ENCODE peak calls at places on chromosomes 1 and 21, in ten cellular contexts. U is AG10803, H is testis, C is tibial artery, P is colonic mucosa, L is HepG2, F is astrocyte, V is suprapubic skin, N is esophagus muscularis mucosa, E is thoracic aorta. Y is an unnamed sample.

GRCh38 chr21:31593161-31593560 is 66.3 kb upstream of the SOD1 start:
- DNase-seq in U (no peak), H (no peak), C (no peak), P (no peak), L (no peak), F (no peak), V (no peak), N (no peak), E (no peak), Y (no peak)

GRCh38 chr1:185559684-185560310 is 174.4 kb upstream of the HMCN1 start:
- DNase-seq in U (peak; percentile 59), H (peak; percentile 71), C (peak; percentile 35), P (peak; percentile 49), L (peak; percentile 26), F (peak; percentile 26), V (no peak), N (no peak), E (no peak), Y (peak; percentile 50)

GRCh38 chr1:156885314-156885713 is 8.2 kb upstream of the PEAR1 start:
- DNase-seq in U (peak; percentile 46), H (no peak), C (no peak), P (no peak), L (no peak), F (no peak), V (no peak), N (no peak), E (no peak), Y (no peak)

GRCh38 chr1:23343246-23344110 is 606 bp downstream of the HNRNPR start:
- DNase-seq in U (peak; percentile 73), H (peak; percentile 34), C (no peak), P (peak; percentile 43), L (peak; percentile 25), F (peak; percentile 83), V (peak; percentile 67), N (no peak), E (no peak), Y (peak; percentile 61)

GRCh38 chr1:227996187-227996950 is 10.4 kb upstream of the WNT3A start:
- DNase-seq in U (no peak), H (no peak), C (no peak), P (no peak), L (no peak), F (peak; percentile 17), V (no peak), N (no peak), E (no peak), Y (no peak)

GRCh38 chr1:199931666-199932377 is 95.7 kb upstream of the NR5A2 start:
- DNase-seq in U (peak; percentile 16), H (no peak), C (no peak), P (no peak), L (peak; percentile 30), F (no peak), V (no peak), N (no peak), E (no peak), Y (no peak)

GRCh38 chr1:67626495-67627235 is 58.3 kb upstream of the GADD45A start:
- DNase-seq in U (peak; percentile 26), H (no peak), C (no peak), P (no peak), L (no peak), F (peak; percentile 80), V (no peak), N (peak; percentile 39), E (no peak), Y (peak; percentile 93)

GRCh38 chr1:52002038-52002917 is 11.8 kb upstream of the RAB3B start:
- DNase-seq in U (peak; percentile 92), H (peak; percentile 77), C (peak; percentile 32), P (peak; percentile 82), L (peak; percentile 84), F (peak; percentile 74), V (no peak), N (no peak), E (peak; percentile 12), Y (peak; percentile 97)

DNA sequence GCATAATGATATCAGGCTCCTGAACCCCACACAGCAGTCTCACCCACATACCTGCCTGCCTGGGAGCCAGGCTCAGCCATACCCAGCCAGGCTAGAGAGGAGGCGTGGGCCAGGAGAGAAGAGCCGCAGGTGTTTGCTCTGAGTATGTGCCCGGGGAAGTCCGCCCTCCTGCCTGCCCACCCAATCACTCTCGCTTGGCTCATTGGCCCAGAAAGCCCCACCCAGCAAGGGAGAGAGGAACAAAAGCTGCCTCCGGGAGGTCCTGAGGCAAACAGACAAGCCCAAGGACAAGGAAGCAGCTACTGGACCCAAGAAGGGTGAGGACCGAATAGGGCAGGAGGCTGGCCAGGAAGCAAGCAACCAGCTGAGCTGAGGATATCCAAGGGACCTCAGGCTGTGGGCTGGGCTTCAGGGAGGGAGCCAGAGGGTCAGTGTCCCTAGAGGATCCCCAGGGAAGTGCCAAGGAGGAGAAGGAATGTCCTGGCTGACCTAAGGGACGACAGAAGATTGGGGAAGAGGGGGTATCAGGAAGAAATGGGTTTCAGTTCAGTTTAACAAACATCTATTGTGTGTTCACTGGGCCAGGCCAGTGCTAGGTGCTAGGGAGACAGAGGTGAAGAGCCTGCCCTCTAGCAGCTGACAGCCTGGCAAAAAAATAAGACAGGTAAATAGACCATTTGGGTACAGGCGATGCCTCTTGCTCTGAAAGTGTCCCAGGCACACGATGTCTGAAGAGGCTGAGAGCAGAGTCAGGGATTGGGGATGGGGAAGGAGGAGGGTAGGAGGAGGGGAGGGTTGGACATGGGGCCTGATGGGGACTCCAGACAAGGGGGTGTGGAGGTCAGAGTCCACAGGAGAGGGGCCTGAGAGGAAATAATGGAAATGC is at the start of gene GJB4:
- DNase-seq in U (no peak), H (no peak), C (no peak), P (peak; percentile 60), L (no peak), F (no peak), V (no peak), N (no peak), E (no peak), Y (no peak)
- TF ChIP-seq CTCF in U (no peak), H (no peak), C (no peak), P (no peak), L (no peak), F (no peak), V (no peak), N (no peak), E (no peak), Y (no peak)

DNA sequence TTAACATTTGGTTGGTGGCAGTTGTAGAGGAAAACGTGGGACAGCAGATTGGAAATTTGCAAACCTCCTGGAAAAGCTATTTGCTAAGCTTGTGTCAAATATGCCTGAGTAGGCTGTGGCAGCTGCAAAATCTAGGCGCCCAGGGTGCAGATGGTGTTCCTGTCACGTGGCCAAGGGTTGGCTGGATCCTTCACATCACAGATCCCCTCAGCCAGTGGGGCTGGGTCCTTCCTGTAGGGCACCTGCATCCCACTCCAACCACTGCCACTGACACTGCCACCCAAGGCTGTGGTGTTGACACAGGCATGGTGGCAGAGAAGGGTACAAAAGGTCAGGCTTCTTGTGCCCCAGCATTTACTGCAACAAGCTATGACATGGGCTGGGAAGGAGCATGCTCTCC is 174.8 kb upstream of the SYT6 start:
- DNase-seq in U (no peak), H (no peak), C (no peak), P (no peak), L (no peak), F (no peak), V (no peak), N (peak; percentile 79), E (no peak), Y (no peak)
- H3K4me3 ChIP-seq in U (no peak overlapping the region), H (no peak overlapping the region), C (no peak overlapping the region), P (no peak overlapping the region), L (no peak overlapping the region), F (no peak overlapping the region), V (no peak overlapping the region), N (no peak overlapping the region), E (no peak overlapping the region), Y (no peak overlapping the region)

DNA sequence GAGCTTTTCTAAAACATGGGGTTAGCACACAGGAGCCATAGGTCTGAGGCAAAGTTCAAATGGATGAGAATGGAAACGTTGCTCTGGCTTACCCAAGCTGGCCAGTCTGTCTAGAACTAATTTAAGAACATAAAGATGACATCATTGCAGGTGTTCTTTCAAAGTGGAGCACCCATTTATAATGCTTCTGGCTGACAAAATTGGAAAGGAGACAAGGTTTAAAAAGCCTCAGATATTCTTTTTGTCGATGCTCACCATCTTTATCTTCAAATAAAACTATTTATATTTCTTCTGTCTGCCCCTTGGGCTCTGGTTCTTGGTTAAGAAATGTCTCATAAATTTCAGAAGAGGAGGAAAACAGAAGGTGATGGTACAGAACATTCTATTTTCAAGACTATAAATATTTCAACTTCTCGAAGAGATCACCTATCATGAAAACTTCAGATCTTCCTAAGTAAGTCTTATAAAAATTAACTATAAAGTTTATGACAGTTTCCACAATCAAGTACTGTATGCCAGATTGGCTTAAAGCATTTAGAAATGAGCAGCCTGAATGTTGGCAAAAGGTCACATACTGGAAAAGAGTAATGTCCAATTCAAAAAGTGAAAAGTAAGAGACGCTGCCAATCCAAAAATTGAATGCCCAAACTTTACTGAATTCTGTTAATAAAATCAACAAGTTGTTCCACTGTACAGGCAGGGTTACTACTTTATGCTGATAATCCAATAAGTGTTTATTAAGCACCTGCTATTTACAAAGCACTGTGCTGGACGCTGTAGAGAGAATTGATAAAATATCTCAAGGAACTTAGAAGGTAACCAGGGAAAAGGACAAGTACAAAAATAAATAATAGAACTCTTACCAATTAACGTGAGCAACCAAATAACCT is 92.0 kb downstream of the ETS2 start:
- DNase-seq in U (no peak), H (no peak), C (no peak), P (no peak), L (no peak), F (no peak), V (no peak), N (no peak), E (no peak), Y (no peak)
- TF ChIP-seq CTCF in U (no peak), H (no peak), C (no peak), P (no peak), L (no peak), F (no peak), V (no peak), N (no peak), E (no peak), Y (no peak)

GRCh38 chr1:109490934-109491302 is 3.0 kb upstream of the CYB561D1 start:
- DNase-seq in U (no peak), H (no peak), C (no peak), P (no peak), L (no peak), F (no peak), V (no peak), N (no peak), E (no peak), Y (no peak)

GRCh38 chr1:109493805-109494539 is at the start of gene CYB561D1:
- DNase-seq in U (peak; percentile 79), H (peak; percentile 89), C (peak; percentile 85), P (peak; percentile 88), L (peak; percentile 74), F (peak; percentile 53), V (peak; percentile 89), N (peak; percentile 96), E (peak; percentile 60), Y (peak; percentile 82)

GRCh38 chr1:109491372-109491771 is 2.5 kb upstream of the CYB561D1 start:
- DNase-seq in U (no peak), H (no peak), C (no peak), P (no peak), L (no peak), F (no peak), V (no peak), N (no peak), E (no peak), Y (no peak)

GRCh38 chr1:109495738-109496137 is 1.8 kb downstream of the CYB561D1 start:
- DNase-seq in U (no peak), H (no peak), C (no peak), P (no peak), L (no peak), F (no peak), V (no peak), N (no peak), E (no peak), Y (no peak)

DNA sequence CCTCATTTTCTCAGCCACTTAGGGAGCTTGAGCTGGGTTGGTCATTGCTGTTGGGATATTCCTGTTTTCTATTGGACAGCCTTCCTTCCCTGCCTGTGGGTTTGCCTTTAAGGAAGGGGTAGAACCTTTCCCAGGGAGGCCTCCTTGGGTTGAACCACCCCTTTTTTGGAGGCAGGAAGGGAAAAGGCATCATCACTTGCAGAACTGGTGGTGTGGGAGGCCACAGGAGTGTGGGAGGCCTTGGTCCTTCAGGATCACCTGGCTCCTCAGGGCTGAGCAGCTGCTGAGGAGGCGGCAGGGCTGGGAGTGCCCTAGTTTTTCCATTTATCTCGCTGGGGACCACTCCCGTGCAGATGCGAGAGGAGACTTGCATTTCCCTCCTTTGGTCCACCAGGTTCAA is 667 bp upstream of the CYB561D1 start:
- DNase-seq in U (no peak), H (no peak), C (no peak), P (no peak), L (no peak), F (no peak), V (no peak), N (no peak), E (no peak), Y (no peak)
- H3K4me3 ChIP-seq in U (no peak overlapping the region), H (no peak overlapping the region), C (peak overlapping the region; percentile 89), P (no peak overlapping the region), L (peak overlapping the region; percentile 98), F (no peak overlapping the region), V (peak overlapping the region; percentile 93), N (peak overlapping the region; percentile 91), E (peak overlapping the region; percentile 97), Y (no peak overlapping the region)

Y was measured in fibroblast of pulmonary artery.